ENCODE peak calls at places on chromosomes 13 and 19, in six cellular contexts. One of them, this sample, is unnamed.

GRCh38 chr13:43546260-43546659 is 240.5 kb downstream of the ENOX1 start:
- DNase-seq in endothelial cell of umbilical vein: peak
- DNase-seq in ovary: peak
- DNase-seq in GM06990: no peak
- DNase-seq in cardiac fibroblast: peak
- DNase-seq in AG10803: no peak
- DNase-seq in this sample: no peak

GRCh38 chr19:3285647-3286176 is 61.3 kb downstream of the CELF5 start:
- DNase-seq in endothelial cell of umbilical vein: no peak
- DNase-seq in cardiac fibroblast: peak
- DNase-seq in GM06990: peak
- DNase-seq in ovary: no peak
- DNase-seq in AG10803: no peak
- DNase-seq in this sample: no peak

GRCh38 chr19:41863209-41863931 is 3.3 kb downstream of the RPS19 start:
- DNase-seq in endothelial cell of umbilical vein: no peak
- DNase-seq in AG10803: no peak
- DNase-seq in GM06990: no peak
- DNase-seq in cardiac fibroblast: no peak
- DNase-seq in ovary: no peak
- DNase-seq in this sample: peak

GRCh38 chr13:59178344-59178743 is 985.4 kb downstream of the DIAPH3 start:
- DNase-seq in GM06990: no peak
- DNase-seq in AG10803: no peak
- DNase-seq in endothelial cell of umbilical vein: no peak
- DNase-seq in cardiac fibroblast: peak
- DNase-seq in ovary: no peak
- DNase-seq in this sample: no peak

GRCh38 chr13:38905861-38906260 is 84.8 kb downstream of the STOML3 start:
- DNase-seq in endothelial cell of umbilical vein: no peak
- DNase-seq in GM06990: no peak
- DNase-seq in cardiac fibroblast: no peak
- DNase-seq in ovary: no peak
- DNase-seq in AG10803: no peak
- DNase-seq in this sample: no peak

GRCh38 chr19:47511128-47511517 is 3.7 kb downstream of the NAPA start:
- DNase-seq in ovary: peak
- DNase-seq in AG10803: no peak
- DNase-seq in cardiac fibroblast: peak
- DNase-seq in endothelial cell of umbilical vein: no peak
- DNase-seq in GM06990: no peak
- DNase-seq in this sample: no peak

GRCh38 chr13:80100636-80101035 is 240.3 kb downstream of the SPRY2 start:
- DNase-seq in GM06990: no peak
- DNase-seq in ovary: no peak
- DNase-seq in AG10803: peak
- DNase-seq in endothelial cell of umbilical vein: no peak
- DNase-seq in cardiac fibroblast: peak
- DNase-seq in this sample: no peak

GRCh38 chr13:20340759-20341161 is 108.6 kb upstream of the GJB6 start:
- DNase-seq in AG10803: peak
- DNase-seq in cardiac fibroblast: peak
- DNase-seq in GM06990: no peak
- DNase-seq in ovary: no peak
- DNase-seq in endothelial cell of umbilical vein: no peak
- DNase-seq in this sample: no peak

GRCh38 chr19:45097776-45098520 is 5.0 kb downstream of the PPP1R37 start:
- DNase-seq in cardiac fibroblast: peak
- DNase-seq in GM06990: no peak
- DNase-seq in endothelial cell of umbilical vein: peak
- DNase-seq in AG10803: peak
- DNase-seq in ovary: no peak
- DNase-seq in this sample: no peak

GRCh38 chr13:24234200-24234915 is 73.8 kb downstream of the SPATA13 start:
- DNase-seq in AG10803: no peak
- DNase-seq in ovary: no peak
- DNase-seq in endothelial cell of umbilical vein: no peak
- DNase-seq in cardiac fibroblast: no peak
- DNase-seq in GM06990: no peak
- DNase-seq in this sample: no peak

GRCh38 chr19:42421591-42422031 is 5.6 kb downstream of the LIPE start:
- DNase-seq in endothelial cell of umbilical vein: peak
- DNase-seq in AG10803: no peak
- DNase-seq in ovary: no peak
- DNase-seq in cardiac fibroblast: peak
- DNase-seq in GM06990: no peak
- DNase-seq in this sample: no peak

GRCh38 chr19:679418-680286 is 3.5 kb downstream of the FSTL3 start:
- DNase-seq in AG10803: peak
- DNase-seq in endothelial cell of umbilical vein: peak
- DNase-seq in GM06990: no peak
- DNase-seq in cardiac fibroblast: peak
- DNase-seq in ovary: peak
- DNase-seq in this sample: peak

GRCh38 chr19:32318884-32319520 is 26.4 kb upstream of the ZNF507 start:
- DNase-seq in ovary: no peak
- DNase-seq in AG10803: no peak
- DNase-seq in endothelial cell of umbilical vein: no peak
- DNase-seq in cardiac fibroblast: no peak
- DNase-seq in GM06990: no peak
- DNase-seq in this sample: no peak

GRCh38 chr19:58034476-58034790 is 608 bp downstream of the ZSCAN1 start:
- DNase-seq in ovary: no peak
- DNase-seq in endothelial cell of umbilical vein: no peak
- DNase-seq in cardiac fibroblast: no peak
- DNase-seq in AG10803: no peak
- DNase-seq in GM06990: no peak
- DNase-seq in this sample: no peak

GRCh38 chr19:23075031-23075733 is 41.6 kb upstream of the ZNF730 start:
- DNase-seq in GM06990: peak
- DNase-seq in AG10803: peak
- DNase-seq in endothelial cell of umbilical vein: peak
- DNase-seq in cardiac fibroblast: peak
- DNase-seq in ovary: peak
- DNase-seq in this sample: peak

GRCh38 chr13:41064493-41064892 is 3.2 kb downstream of the WBP4 start:
- DNase-seq in endothelial cell of umbilical vein: peak
- DNase-seq in AG10803: peak
- DNase-seq in cardiac fibroblast: peak
- DNase-seq in ovary: no peak
- DNase-seq in GM06990: no peak
- DNase-seq in this sample: no peak

GRCh38 chr13:98766120-98766519 is 13.6 kb upstream of the SLC15A1 start:
- DNase-seq in AG10803: no peak
- DNase-seq in endothelial cell of umbilical vein: no peak
- DNase-seq in cardiac fibroblast: no peak
- DNase-seq in GM06990: no peak
- DNase-seq in ovary: no peak
- DNase-seq in this sample: no peak

GRCh38 chr19:4776436-4777205 is 14.9 kb upstream of the FEM1A start:
- DNase-seq in AG10803: no peak
- DNase-seq in ovary: no peak
- DNase-seq in GM06990: no peak
- DNase-seq in endothelial cell of umbilical vein: no peak
- DNase-seq in cardiac fibroblast: no peak
- DNase-seq in this sample: no peak

GRCh38 chr13:44451651-44452050 is 78.0 kb downstream of the SERP2 start:
- DNase-seq in AG10803: no peak
- DNase-seq in cardiac fibroblast: no peak
- DNase-seq in ovary: no peak
- DNase-seq in endothelial cell of umbilical vein: no peak
- DNase-seq in GM06990: no peak
- DNase-seq in this sample: no peak

GRCh38 chr13:33612641-33613638 is 205.0 kb upstream of the RFC3 start:
- DNase-seq in endothelial cell of umbilical vein: no peak
- DNase-seq in ovary: no peak
- DNase-seq in cardiac fibroblast: no peak
- DNase-seq in GM06990: no peak
- DNase-seq in AG10803: no peak
- DNase-seq in this sample: peak

GRCh38 chr13:114296902-114297301 is 15.5 kb downstream of the UPF3A start:
- DNase-seq in GM06990: no peak
- DNase-seq in AG10803: no peak
- DNase-seq in cardiac fibroblast: no peak
- DNase-seq in ovary: no peak
- DNase-seq in endothelial cell of umbilical vein: no peak
- DNase-seq in this sample: peak

GRCh38 chr13:51827254-51827653 is 17.7 kb downstream of the TMEM272 start:
- DNase-seq in ovary: no peak
- DNase-seq in AG10803: no peak
- DNase-seq in endothelial cell of umbilical vein: no peak
- DNase-seq in cardiac fibroblast: no peak
- DNase-seq in GM06990: no peak
- DNase-seq in this sample: no peak

GRCh38 chr13:81493144-81493543 is 1152.2 kb upstream of the SPRY2 start:
- DNase-seq in GM06990: no peak
- DNase-seq in endothelial cell of umbilical vein: no peak
- DNase-seq in AG10803: no peak
- DNase-seq in ovary: no peak
- DNase-seq in cardiac fibroblast: no peak
- DNase-seq in this sample: no peak

GRCh38 chr13:81488021-81488420 is 1147.1 kb upstream of the SPRY2 start:
- DNase-seq in endothelial cell of umbilical vein: no peak
- DNase-seq in cardiac fibroblast: peak
- DNase-seq in ovary: no peak
- DNase-seq in AG10803: no peak
- DNase-seq in GM06990: no peak
- DNase-seq in this sample: no peak

DNA sequence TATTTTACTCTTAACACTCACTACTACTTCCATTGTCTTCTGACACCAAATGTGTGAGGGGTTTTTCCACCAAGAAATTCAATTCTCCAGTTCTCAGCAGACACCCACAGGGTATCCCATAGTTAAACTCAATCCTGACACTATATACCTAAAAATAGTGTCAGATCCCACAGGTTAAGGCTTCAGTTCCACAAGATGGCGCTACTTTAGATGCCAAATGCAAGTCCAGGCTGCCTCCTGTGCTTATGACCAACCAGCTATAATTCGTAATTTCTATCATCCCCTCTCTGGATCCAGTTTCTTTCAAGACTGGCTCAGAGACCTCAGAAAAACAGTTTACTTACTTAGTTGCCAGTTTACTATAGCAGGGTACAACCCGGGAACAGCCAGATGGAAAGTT is 1146.2 kb upstream of the SPRY2 start:
- DNase-seq in GM06990: no peak
- DNase-seq in endothelial cell of umbilical vein: no peak
- DNase-seq in AG10803: no peak
- DNase-seq in cardiac fibroblast: peak
- DNase-seq in ovary: no peak
- DNase-seq in this sample: no peak
- TF ChIP-seq CTCF in GM06990: no peak
- TF ChIP-seq CTCF in endothelial cell of umbilical vein: no peak
- TF ChIP-seq CTCF in AG10803: no peak
- TF ChIP-seq CTCF in cardiac fibroblast: no peak
- TF ChIP-seq CTCF in ovary: no peak
- TF ChIP-seq CTCF in this sample: no peak

GRCh38 chr13:46551410-46552301 is 1.3 kb upstream of the LRCH1 start:
- DNase-seq in ovary: peak
- DNase-seq in GM06990: no peak
- DNase-seq in cardiac fibroblast: peak
- DNase-seq in endothelial cell of umbilical vein: peak
- DNase-seq in AG10803: peak
- DNase-seq in this sample: peak
- H3K4me3 ChIP-seq in ovary: peak
- H3K4me3 ChIP-seq in GM06990: peak
- H3K4me3 ChIP-seq in cardiac fibroblast: no peak
- H3K4me3 ChIP-seq in endothelial cell of umbilical vein: no peak
- H3K4me3 ChIP-seq in AG10803: peak
- H3K4me3 ChIP-seq in this sample: peak

GRCh38 chr13:60454425-60454824 is 57.4 kb downstream of the TDRD3 start:
- DNase-seq in endothelial cell of umbilical vein: no peak
- DNase-seq in GM06990: no peak
- DNase-seq in ovary: no peak
- DNase-seq in cardiac fibroblast: no peak
- DNase-seq in AG10803: no peak
- DNase-seq in this sample: no peak

GRCh38 chr13:60453490-60453889 is 56.5 kb downstream of the TDRD3 start:
- DNase-seq in AG10803: peak
- DNase-seq in ovary: no peak
- DNase-seq in cardiac fibroblast: no peak
- DNase-seq in GM06990: no peak
- DNase-seq in endothelial cell of umbilical vein: no peak
- DNase-seq in this sample: no peak

GRCh38 chr13:60448907-60449510 is 52.0 kb downstream of the TDRD3 start:
- DNase-seq in GM06990: no peak
- DNase-seq in endothelial cell of umbilical vein: peak
- DNase-seq in AG10803: peak
- DNase-seq in cardiac fibroblast: peak
- DNase-seq in ovary: no peak
- DNase-seq in this sample: peak
- TF ChIP-seq CTCF in GM06990: peak
- TF ChIP-seq CTCF in endothelial cell of umbilical vein: peak
- TF ChIP-seq CTCF in AG10803: peak
- TF ChIP-seq CTCF in cardiac fibroblast: peak
- TF ChIP-seq CTCF in ovary: no peak
- TF ChIP-seq CTCF in this sample: peak

GRCh38 chr13:74032325-74032724 is 101.9 kb downstream of the KLF12 start:
- DNase-seq in ovary: no peak
- DNase-seq in endothelial cell of umbilical vein: no peak
- DNase-seq in GM06990: no peak
- DNase-seq in AG10803: no peak
- DNase-seq in cardiac fibroblast: no peak
- DNase-seq in this sample: no peak
- H3K4me3 ChIP-seq in ovary: no peak
- H3K4me3 ChIP-seq in endothelial cell of umbilical vein: no peak
- H3K4me3 ChIP-seq in GM06990: no peak
- H3K4me3 ChIP-seq in AG10803: no peak
- H3K4me3 ChIP-seq in cardiac fibroblast: no peak
- H3K4me3 ChIP-seq in this sample: no peak

GRCh38 chr19:18208098-18208951 is 4.5 kb upstream of the RAB3A start:
- DNase-seq in ovary: peak
- DNase-seq in endothelial cell of umbilical vein: peak
- DNase-seq in cardiac fibroblast: peak
- DNase-seq in AG10803: peak
- DNase-seq in GM06990: no peak
- DNase-seq in this sample: peak
- TF ChIP-seq CTCF in ovary: no peak
- TF ChIP-seq CTCF in endothelial cell of umbilical vein: peak
- TF ChIP-seq CTCF in cardiac fibroblast: peak
- TF ChIP-seq CTCF in AG10803: peak
- TF ChIP-seq CTCF in GM06990: peak
- TF ChIP-seq CTCF in this sample: peak

DNA sequence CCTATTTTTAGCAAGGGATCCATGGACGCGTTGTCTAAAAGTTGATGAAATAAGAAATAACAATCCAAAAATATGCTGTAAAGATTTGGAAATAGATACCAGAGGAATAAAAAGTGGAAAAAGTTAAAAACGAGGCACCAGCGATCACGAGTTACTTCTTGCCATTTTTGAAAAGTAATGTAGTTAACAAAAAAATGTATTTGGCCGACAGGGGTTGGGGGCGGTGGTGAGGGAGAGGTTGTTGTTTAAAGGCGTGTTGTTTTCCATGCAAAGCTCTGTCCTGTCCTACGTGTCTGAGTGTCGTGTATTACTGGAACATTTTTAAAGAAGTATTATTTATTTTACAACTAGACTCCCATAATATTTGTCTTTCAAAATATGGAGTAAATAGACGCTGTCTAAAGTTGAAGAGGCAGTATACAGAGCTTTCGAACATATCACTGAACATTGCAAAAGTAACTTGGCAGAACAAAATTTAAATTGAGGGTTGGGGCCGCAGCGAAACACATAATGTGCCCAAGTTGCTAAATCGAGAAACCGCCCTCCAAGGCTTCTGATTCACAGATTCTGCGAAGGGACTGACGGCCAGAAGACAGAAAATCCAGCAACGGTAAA is 836 bp downstream of the FBXO17 start:
- DNase-seq in ovary: no peak
- DNase-seq in cardiac fibroblast: peak
- DNase-seq in AG10803: no peak
- DNase-seq in GM06990: no peak
- DNase-seq in endothelial cell of umbilical vein: peak
- DNase-seq in this sample: no peak
- H3K4me3 ChIP-seq in ovary: peak
- H3K4me3 ChIP-seq in cardiac fibroblast: peak
- H3K4me3 ChIP-seq in AG10803: peak
- H3K4me3 ChIP-seq in GM06990: no peak
- H3K4me3 ChIP-seq in endothelial cell of umbilical vein: peak
- H3K4me3 ChIP-seq in this sample: no peak

This sample was measured in GM12865.